ENCODE peak calls at places on chromosomes 12 and 14, in eight cellular contexts. O is AG09309; T is Peyer's patch; K is H4; A is astrocyte of the cerebellum; P is CD4-positive, alpha-beta T cell; U is Calu3; R is D721Med. W is an unnamed sample.

GRCh38 chr14:24366664-24367505 is 1.1 kb upstream of the NFATC4 start:
- DNase-seq in K (peak), A (peak), O (peak), P (no peak), T (peak), R (peak), U (peak), W (peak)

GRCh38 chr14:99273025-99273723 is 1.2 kb upstream of the BCL11B start:
- DNase-seq in A (no peak), T (no peak), K (no peak), R (no peak), U (peak), P (no peak), O (no peak), W (no peak)

GRCh38 chr12:121095544-121096198 is 37.0 kb upstream of the P2RX7 start:
- DNase-seq in R (peak), T (peak), O (no peak), A (peak), K (peak), U (peak), P (peak), W (peak)

GRCh38 chr12:10288989-10289388 is 18.7 kb upstream of the KLRD1 start:
- DNase-seq in U (no peak), T (no peak), O (no peak), R (no peak), P (no peak), A (no peak), K (no peak), W (no peak)

GRCh38 chr14:20477211-20477876 is 8.1 kb downstream of the PNP start:
- DNase-seq in T (peak), A (no peak), K (peak), P (peak), U (no peak), O (no peak), R (no peak), W (no peak)

GRCh38 chr12:124454735-124455134 is 112.7 kb downstream of the NCOR2 start:
- DNase-seq in U (no peak), A (peak), K (no peak), O (peak), R (no peak), T (no peak), P (no peak), W (no peak)

GRCh38 chr14:96086032-96086431 is 46.9 kb downstream of the C14orf132 start:
- DNase-seq in T (no peak), A (no peak), R (no peak), O (no peak), P (no peak), U (peak), K (peak), W (no peak)

GRCh38 chr12:122793685-122794106 is 19.3 kb downstream of the CCDC62 start:
- DNase-seq in A (peak), R (no peak), T (no peak), O (peak), U (peak), P (no peak), K (peak), W (no peak)

GRCh38 chr12:16187684-16188083 is 89.8 kb downstream of the SLC15A5 start:
- DNase-seq in K (no peak), R (no peak), A (no peak), O (no peak), P (no peak), T (no peak), U (no peak), W (no peak)

GRCh38 chr12:128365032-128365431 is 98.1 kb downstream of the TMEM132C start:
- DNase-seq in K (no peak), T (no peak), P (no peak), R (no peak), U (no peak), A (no peak), O (no peak), W (no peak)

GRCh38 chr12:42588981-42589464 is 523 bp downstream of the PRICKLE1 start:
- DNase-seq in U (peak), T (no peak), A (no peak), K (no peak), O (no peak), P (no peak), R (no peak), W (peak)

GRCh38 chr14:75344396-75344795 is 65.8 kb downstream of the FOS start:
- DNase-seq in K (no peak), U (no peak), R (no peak), P (no peak), O (no peak), A (no peak), T (no peak), W (no peak)

GRCh38 chr14:83300454-83301064 is 1766.9 kb upstream of the SEL1L start:
- DNase-seq in A (peak), U (no peak), O (no peak), T (no peak), K (peak), R (no peak), P (no peak), W (no peak)

GRCh38 chr14:50109342-50109741 is 7.0 kb downstream of the VCPKMT start:
- DNase-seq in A (peak), R (no peak), P (no peak), T (no peak), K (no peak), U (no peak), O (no peak), W (no peak)

GRCh38 chr12:32489070-32489469 is 89.7 kb downstream of the FGD4 start:
- DNase-seq in P (no peak), O (no peak), R (no peak), T (no peak), K (no peak), A (no peak), U (no peak), W (no peak)

GRCh38 chr14:98950356-98950895 is 321.6 kb downstream of the BCL11B start:
- DNase-seq in T (no peak), K (no peak), A (no peak), P (no peak), R (no peak), O (no peak), U (no peak), W (no peak)

GRCh38 chr12:116483959-116484699 is 75.1 kb upstream of the MAP1LC3B2 start:
- DNase-seq in K (no peak), R (no peak), T (no peak), U (no peak), P (no peak), O (no peak), A (no peak), W (no peak)

GRCh38 chr14:101001311-101002069 is 98.0 kb upstream of the RTL1 start:
- DNase-seq in U (peak), T (no peak), R (no peak), A (peak), O (peak), P (no peak), K (no peak), W (no peak)

GRCh38 chr12:32084753-32085152 is 21.9 kb upstream of the BICD1 start:
- DNase-seq in T (no peak), K (no peak), U (no peak), A (no peak), O (no peak), P (no peak), R (no peak), W (no peak)

GRCh38 chr14:75720828-75721227 is 59.8 kb downstream of the TTLL5 start:
- DNase-seq in T (no peak), A (no peak), U (no peak), P (no peak), K (no peak), R (no peak), O (peak), W (no peak)

W was measured in GM19239.